ENCODE peak calls at places on chromosomes 4 and X, in eight cellular contexts. E is coronary artery, B is tibial nerve, P is ovary, F is small intestine, G is heart left ventricle, O is bronchial epithelial cell, K is LNCaP clone FGC. Q is an unnamed sample.

GRCh38 chr4:180058731-180059215 is 2184.4 kb upstream of the TENM3 start:
- DNase-seq in E (no peak), B (no peak), P (peak), F (peak), G (peak), O (no peak), K (no peak), Q (peak)

GRCh38 chrX:141176586-141177451 is at the start of gene LDOC1:
- DNase-seq in E (peak), B (peak), P (peak), F (no peak), G (peak), O (peak), K (peak), Q (peak)

GRCh38 chrX:1425381-1425780 is 27.3 kb downstream of the ASMTL start:
- DNase-seq in E (no peak), B (no peak), P (peak), F (no peak), G (no peak), O (no peak), K (no peak), Q (no peak)

GRCh38 chr4:168907119-168907698 is 102.8 kb downstream of the CBR4 start:
- DNase-seq in E (no peak), B (no peak), P (no peak), F (no peak), G (no peak), O (no peak), K (no peak), Q (no peak)

GRCh38 chrX:43679778-43680177 is 23.7 kb downstream of the MAOA start:
- DNase-seq in E (no peak), B (no peak), P (no peak), F (no peak), G (no peak), O (peak), K (no peak), Q (no peak)

GRCh38 chr4:155609455-155610059 is 57.1 kb upstream of the GUCY1A1 start:
- DNase-seq in E (no peak), B (no peak), P (no peak), F (no peak), G (no peak), O (peak), K (no peak), Q (no peak)

GRCh38 chr4:157999723-158000122 is 173.1 kb downstream of the GASK1B start:
- DNase-seq in E (no peak), B (no peak), P (no peak), F (no peak), G (no peak), O (no peak), K (no peak), Q (no peak)

GRCh38 chr4:83022724-83023427 is 12.1 kb upstream of the COPS4 start:
- DNase-seq in E (no peak), B (no peak), P (no peak), F (no peak), G (no peak), O (peak), K (no peak), Q (no peak)

GRCh38 chrX:17848545-17849265 is 12.4 kb downstream of the RAI2 start:
- DNase-seq in E (no peak), B (no peak), P (no peak), F (no peak), G (no peak), O (no peak), K (no peak), Q (no peak)

GRCh38 chrX:80513620-80514019 is 93.4 kb downstream of the TENT5D start:
- DNase-seq in E (no peak), B (no peak), P (no peak), F (no peak), G (no peak), O (no peak), K (no peak), Q (no peak)

GRCh38 chrX:110097920-110098319 is 95.0 kb downstream of the TMEM164 start:
- DNase-seq in E (no peak), B (no peak), P (no peak), F (no peak), G (no peak), O (no peak), K (no peak), Q (no peak)

GRCh38 chr4:23006756-23007155 is 314.0 kb downstream of the GBA3 start:
- DNase-seq in E (no peak), B (no peak), P (no peak), F (no peak), G (no peak), O (peak), K (no peak), Q (no peak)

DNA sequence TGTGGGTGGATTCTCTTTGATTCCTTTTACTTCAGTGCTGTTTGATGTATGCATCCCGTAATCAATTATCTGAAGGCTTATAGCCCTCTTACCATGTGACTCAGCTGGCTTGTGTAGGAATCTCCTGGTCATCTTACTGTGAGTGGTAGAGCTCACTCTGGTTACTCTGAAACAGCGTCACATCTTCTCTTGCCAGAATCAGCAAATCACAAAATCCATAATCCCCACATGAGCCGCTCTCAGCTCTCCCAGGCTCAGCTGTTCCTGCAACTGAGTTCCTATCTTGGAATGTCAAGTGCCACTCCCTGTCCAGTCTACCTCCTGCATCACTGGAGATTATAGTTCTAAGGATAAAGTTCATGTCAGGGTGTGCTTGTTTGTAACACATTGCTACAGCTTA is 278.0 kb downstream of the FBXO8 start:
- DNase-seq in E (no peak), B (no peak), P (no peak), F (peak), G (no peak), O (no peak), K (no peak), Q (no peak)
- H3K4me3 ChIP-seq in E (no peak), B (no peak), P (no peak), F (no peak), G (no peak), O (no peak), K (no peak), Q (no peak)

GRCh38 chr4:95929448-95930064 is 89.7 kb downstream of the PDHA2 start:
- DNase-seq in E (no peak), B (no peak), P (no peak), F (no peak), G (no peak), O (no peak), K (no peak), Q (no peak)
- H3K4me3 ChIP-seq in E (no peak), B (no peak), P (no peak), F (no peak), G (no peak), O (no peak), K (no peak), Q (no peak)

GRCh38 chr4:110516106-110516922 is 40.4 kb downstream of the ENPEP start:
- DNase-seq in E (no peak), B (peak), P (peak), F (peak), G (no peak), O (peak), K (peak), Q (peak)
- H3K4me3 ChIP-seq in E (peak), B (peak), P (peak), F (peak), G (no peak), O (peak), K (peak), Q (no peak)

GRCh38 chr4:8148159-8148558 is 10.5 kb downstream of the ABLIM2 start:
- DNase-seq in E (no peak), B (no peak), P (no peak), F (no peak), G (no peak), O (no peak), K (no peak), Q (no peak)

GRCh38 chr4:8144359-8144758 is 14.3 kb downstream of the ABLIM2 start:
- DNase-seq in E (no peak), B (no peak), P (no peak), F (no peak), G (no peak), O (no peak), K (no peak), Q (peak)

GRCh38 chr4:8143392-8144140 is 15.0 kb downstream of the ABLIM2 start:
- DNase-seq in E (no peak), B (no peak), P (no peak), F (no peak), G (no peak), O (no peak), K (no peak), Q (no peak)

GRCh38 chr4:8147231-8147970 is 11.2 kb downstream of the ABLIM2 start:
- DNase-seq in E (no peak), B (no peak), P (no peak), F (no peak), G (no peak), O (no peak), K (no peak), Q (no peak)

DNA sequence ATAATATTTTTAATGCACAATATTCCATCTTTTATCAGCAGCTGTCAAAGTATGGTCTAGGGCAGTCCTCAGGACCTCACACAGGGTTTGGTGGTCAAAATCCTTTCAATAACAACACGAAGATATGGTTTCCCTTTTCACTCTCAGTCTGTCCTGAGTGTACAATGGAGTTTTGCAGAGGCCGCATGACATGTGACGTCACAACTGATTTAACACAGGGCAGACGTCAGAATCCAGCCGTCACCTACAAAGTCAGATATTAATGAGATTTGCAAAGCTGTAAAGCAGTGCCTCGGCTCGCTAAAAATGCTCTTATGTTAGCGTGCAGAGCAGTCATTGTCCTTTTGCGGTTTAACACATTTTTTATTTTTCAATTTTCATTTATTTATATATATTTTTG is 12.5 kb downstream of the ABLIM2 start:
- DNase-seq in E (no peak), B (no peak), P (no peak), F (no peak), G (no peak), O (no peak), K (no peak), Q (no peak)
- H3K4me3 ChIP-seq in E (no peak), B (no peak), P (no peak), F (no peak), G (no peak), O (no peak), K (no peak), Q (no peak)

GRCh38 chr4:34935739-34936138 is 1308.6 kb downstream of the ARAP2 start:
- DNase-seq in E (no peak), B (no peak), P (no peak), F (no peak), G (no peak), O (peak), K (no peak), Q (no peak)
- H3K4me3 ChIP-seq in E (no peak), B (no peak), P (no peak), F (no peak), G (no peak), O (no peak), K (no peak), Q (no peak)

GRCh38 chr4:38782452-38783108 is at the start of gene TLR10:
- DNase-seq in E (no peak), B (peak), P (no peak), F (peak), G (no peak), O (peak), K (peak), Q (peak)
- H3K4me3 ChIP-seq in E (no peak), B (no peak), P (no peak), F (no peak), G (no peak), O (no peak), K (no peak), Q (no peak)

GRCh38 chr4:88758264-88758663 is 60.6 kb upstream of the NAP1L5 start:
- DNase-seq in E (no peak), B (no peak), P (no peak), F (peak), G (no peak), O (no peak), K (no peak), Q (no peak)
- H3K4me3 ChIP-seq in E (peak), B (peak), P (no peak), F (no peak), G (no peak), O (no peak), K (no peak), Q (no peak)

GRCh38 chr4:92012899-92013867 is 290.6 kb upstream of the GRID2 start:
- DNase-seq in E (no peak), B (no peak), P (no peak), F (peak), G (no peak), O (no peak), K (no peak), Q (no peak)

DNA sequence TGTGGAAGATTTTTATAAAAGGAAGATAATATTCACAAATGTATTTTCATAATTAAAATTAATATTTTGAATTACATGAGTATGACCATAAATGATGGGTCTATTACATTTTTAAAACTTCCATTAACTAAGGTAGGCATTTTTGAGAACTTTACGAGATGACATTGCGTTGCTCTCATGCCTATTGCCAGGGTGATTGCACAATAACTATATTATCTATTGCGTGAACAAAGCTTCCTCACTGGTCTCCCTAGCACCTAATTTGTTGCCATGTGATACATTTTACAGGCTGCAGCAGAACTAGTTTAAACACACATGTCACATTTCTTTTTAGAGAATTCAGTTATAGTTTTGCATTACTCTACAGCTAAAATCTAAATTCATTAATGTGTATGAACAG is 289.7 kb upstream of the GRID2 start:
- DNase-seq in E (no peak), B (no peak), P (no peak), F (peak), G (no peak), O (no peak), K (no peak), Q (no peak)
- H3K4me3 ChIP-seq in E (no peak), B (no peak), P (no peak), F (no peak), G (no peak), O (no peak), K (no peak), Q (no peak)

Q was measured in adrenal gland.